ENCODE peak calls at places on chromosomes 1 and 21, in four cellular contexts. One of them, this sample, is unnamed.

GRCh38 chr1:90142697-90143096 is 147.8 kb downstream of the ZNF326 start:
- DNase-seq in H9: no peak
- DNase-seq in mesenchymal stem cell: no peak
- DNase-seq in neuronal stem cell: no peak
- DNase-seq in this sample: no peak

GRCh38 chr1:47235280-47235679 is 3.3 kb upstream of the TAL1 start:
- DNase-seq in H9: no peak
- DNase-seq in mesenchymal stem cell: no peak
- DNase-seq in neuronal stem cell: no peak
- DNase-seq in this sample: no peak

GRCh38 chr1:18676431-18676830 is 45.8 kb downstream of the PAX7 start:
- DNase-seq in H9: no peak
- DNase-seq in mesenchymal stem cell: no peak
- DNase-seq in neuronal stem cell: no peak
- DNase-seq in this sample: no peak

GRCh38 chr1:88847618-88848017 is 43.7 kb downstream of the GTF2B start:
- DNase-seq in H9: peak
- DNase-seq in mesenchymal stem cell: no peak
- DNase-seq in neuronal stem cell: peak
- DNase-seq in this sample: no peak

GRCh38 chr1:169484683-169485426 is 889 bp downstream of the SLC19A2 start:
- DNase-seq in H9: no peak
- DNase-seq in mesenchymal stem cell: peak
- DNase-seq in neuronal stem cell: peak
- DNase-seq in this sample: peak

GRCh38 chr21:39189857-39190604 is 6.8 kb upstream of the PSMG1 start:
- DNase-seq in H9: no peak
- DNase-seq in mesenchymal stem cell: no peak
- DNase-seq in neuronal stem cell: no peak
- DNase-seq in this sample: no peak

GRCh38 chr21:46122241-46122671 is 24.3 kb downstream of the COL6A2 start:
- DNase-seq in H9: no peak
- DNase-seq in mesenchymal stem cell: peak
- DNase-seq in neuronal stem cell: no peak
- DNase-seq in this sample: no peak

GRCh38 chr1:47623174-47623940 is 185.5 kb downstream of the FOXD2 start:
- DNase-seq in H9: peak
- DNase-seq in mesenchymal stem cell: no peak
- DNase-seq in neuronal stem cell: no peak
- DNase-seq in this sample: no peak

GRCh38 chr1:200112308-200112707 is 84.8 kb downstream of the NR5A2 start:
- DNase-seq in H9: no peak
- DNase-seq in mesenchymal stem cell: no peak
- DNase-seq in neuronal stem cell: no peak
- DNase-seq in this sample: no peak

GRCh38 chr1:96236156-96236739 is 485.3 kb upstream of the PTBP2 start:
- DNase-seq in H9: no peak
- DNase-seq in mesenchymal stem cell: peak
- DNase-seq in neuronal stem cell: peak
- DNase-seq in this sample: peak

GRCh38 chr1:1873186-1873585 is 17.7 kb downstream of the GNB1 start:
- DNase-seq in H9: no peak
- DNase-seq in mesenchymal stem cell: no peak
- DNase-seq in neuronal stem cell: no peak
- DNase-seq in this sample: no peak

GRCh38 chr1:228037401-228038386 is 30.9 kb downstream of the WNT3A start:
- DNase-seq in H9: peak
- DNase-seq in mesenchymal stem cell: peak
- DNase-seq in neuronal stem cell: peak
- DNase-seq in this sample: no peak

GRCh38 chr1:179031855-179032513 is 6.3 kb downstream of the FAM20B start:
- DNase-seq in H9: no peak
- DNase-seq in mesenchymal stem cell: peak
- DNase-seq in neuronal stem cell: no peak
- DNase-seq in this sample: no peak

GRCh38 chr1:62384276-62385005 is 52.4 kb upstream of the USP1 start:
- DNase-seq in H9: no peak
- DNase-seq in mesenchymal stem cell: peak
- DNase-seq in neuronal stem cell: no peak
- DNase-seq in this sample: no peak

GRCh38 chr1:93322349-93322748 is 23.4 kb upstream of the DR1 start:
- DNase-seq in H9: no peak
- DNase-seq in mesenchymal stem cell: no peak
- DNase-seq in neuronal stem cell: no peak
- DNase-seq in this sample: peak

GRCh38 chr21:36061445-36061844 is 1.1 kb upstream of the SETD4 start:
- DNase-seq in H9: no peak
- DNase-seq in mesenchymal stem cell: no peak
- DNase-seq in neuronal stem cell: no peak
- DNase-seq in this sample: no peak

GRCh38 chr21:17438642-17439041 is 74.2 kb upstream of the CXADR start:
- DNase-seq in H9: peak
- DNase-seq in mesenchymal stem cell: no peak
- DNase-seq in neuronal stem cell: peak
- DNase-seq in this sample: no peak

GRCh38 chr1:180966744-180967536 is 54.2 kb downstream of the KIAA1614 start:
- DNase-seq in H9: no peak
- DNase-seq in mesenchymal stem cell: no peak
- DNase-seq in neuronal stem cell: no peak
- DNase-seq in this sample: no peak

GRCh38 chr1:3240524-3241235 is 171.7 kb downstream of the PRDM16 start:
- DNase-seq in H9: peak
- DNase-seq in mesenchymal stem cell: no peak
- DNase-seq in neuronal stem cell: no peak
- DNase-seq in this sample: no peak

GRCh38 chr1:185939142-185939541 is 205.0 kb downstream of the HMCN1 start:
- DNase-seq in H9: no peak
- DNase-seq in mesenchymal stem cell: peak
- DNase-seq in neuronal stem cell: no peak
- DNase-seq in this sample: peak

GRCh38 chr1:245962453-245962852 is 544.6 kb downstream of the SMYD3 start:
- DNase-seq in H9: no peak
- DNase-seq in mesenchymal stem cell: no peak
- DNase-seq in neuronal stem cell: no peak
- DNase-seq in this sample: no peak

GRCh38 chr1:196698993-196699392 is 47.1 kb downstream of the CFH start:
- DNase-seq in H9: no peak
- DNase-seq in mesenchymal stem cell: no peak
- DNase-seq in neuronal stem cell: no peak
- DNase-seq in this sample: no peak

GRCh38 chr1:177360791-177361190 is 190.0 kb downstream of the BRINP2 start:
- DNase-seq in H9: no peak
- DNase-seq in mesenchymal stem cell: no peak
- DNase-seq in neuronal stem cell: no peak
- DNase-seq in this sample: peak

GRCh38 chr1:210464519-210465039 is 135.9 kb downstream of the HHAT start:
- DNase-seq in H9: no peak
- DNase-seq in mesenchymal stem cell: no peak
- DNase-seq in neuronal stem cell: no peak
- DNase-seq in this sample: peak

GRCh38 chr1:18175530-18176377 is 68.2 kb downstream of the IGSF21 start:
- DNase-seq in H9: peak
- DNase-seq in mesenchymal stem cell: no peak
- DNase-seq in neuronal stem cell: no peak
- DNase-seq in this sample: no peak

GRCh38 chr1:220843481-220844011 is 35.7 kb upstream of the HLX start:
- DNase-seq in H9: no peak
- DNase-seq in mesenchymal stem cell: peak
- DNase-seq in neuronal stem cell: no peak
- DNase-seq in this sample: no peak

GRCh38 chr1:235272851-235273250 is 55.1 kb downstream of the ARID4B start:
- DNase-seq in H9: no peak
- DNase-seq in mesenchymal stem cell: no peak
- DNase-seq in neuronal stem cell: no peak
- DNase-seq in this sample: no peak

GRCh38 chr1:53369034-53369750 is 41.3 kb upstream of the LRP8 start:
- DNase-seq in H9: peak
- DNase-seq in mesenchymal stem cell: no peak
- DNase-seq in neuronal stem cell: no peak
- DNase-seq in this sample: peak

GRCh38 chr21:31343680-31344480 is at the start of gene TIAM1:
- DNase-seq in H9: peak
- DNase-seq in mesenchymal stem cell: peak
- DNase-seq in neuronal stem cell: peak
- DNase-seq in this sample: peak

GRCh38 chr1:116861137-116861536 is 48.6 kb upstream of the PTGFRN start:
- DNase-seq in H9: peak
- DNase-seq in mesenchymal stem cell: no peak
- DNase-seq in neuronal stem cell: no peak
- DNase-seq in this sample: no peak

GRCh38 chr1:201185527-201186128 is 5.0 kb upstream of the IGFN1 start:
- DNase-seq in H9: no peak
- DNase-seq in mesenchymal stem cell: no peak
- DNase-seq in neuronal stem cell: no peak
- DNase-seq in this sample: no peak

GRCh38 chr1:34871443-34872132 is 12.0 kb upstream of the SMIM12 start:
- DNase-seq in H9: no peak
- DNase-seq in mesenchymal stem cell: no peak
- DNase-seq in neuronal stem cell: no peak
- DNase-seq in this sample: no peak

GRCh38 chr1:96557336-96557735 is 164.2 kb upstream of the PTBP2 start:
- DNase-seq in H9: no peak
- DNase-seq in mesenchymal stem cell: no peak
- DNase-seq in neuronal stem cell: no peak
- DNase-seq in this sample: peak

GRCh38 chr1:109239047-109239579 is 10.2 kb upstream of the CELSR2 start:
- DNase-seq in H9: no peak
- DNase-seq in mesenchymal stem cell: no peak
- DNase-seq in neuronal stem cell: no peak
- DNase-seq in this sample: no peak
- H2BK5ac ChIP-seq in H9: no peak
- H2BK5ac ChIP-seq in mesenchymal stem cell: no peak
- H2BK5ac ChIP-seq in neuronal stem cell: no peak
- H2BK5ac ChIP-seq in this sample: peak

GRCh38 chr1:67347688-67348472 is 40.2 kb downstream of the IL12RB2 start:
- DNase-seq in H9: peak
- DNase-seq in mesenchymal stem cell: peak
- DNase-seq in neuronal stem cell: peak
- DNase-seq in this sample: peak
- H3K9ac ChIP-seq in H9: no peak
- H3K9ac ChIP-seq in mesenchymal stem cell: peak
- H3K9ac ChIP-seq in neuronal stem cell: no peak
- H3K9ac ChIP-seq in this sample: no peak

GRCh38 chr1:150514913-150515327 is 632 bp upstream of the FALEC start:
- DNase-seq in H9: no peak
- DNase-seq in mesenchymal stem cell: no peak
- DNase-seq in neuronal stem cell: no peak
- DNase-seq in this sample: no peak
- H2BK5ac ChIP-seq in H9: no peak
- H2BK5ac ChIP-seq in mesenchymal stem cell: no peak
- H2BK5ac ChIP-seq in neuronal stem cell: peak
- H2BK5ac ChIP-seq in this sample: peak

DNA sequence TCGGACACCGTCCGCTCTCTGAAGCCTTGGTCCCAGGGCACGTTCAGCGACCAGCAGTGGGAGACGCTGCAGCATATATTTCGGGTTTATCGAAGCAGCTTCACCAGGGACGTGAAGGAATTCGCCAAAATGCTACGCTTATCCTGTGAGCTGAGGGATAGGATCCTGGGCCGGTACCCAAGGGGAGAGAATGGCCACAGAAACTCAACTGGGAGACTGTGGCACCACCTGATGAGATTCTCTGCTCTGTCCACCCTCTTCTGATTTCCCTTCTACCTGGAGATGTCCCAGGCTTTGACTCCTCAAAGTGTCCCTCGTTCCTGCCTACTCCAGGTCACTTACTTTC is 855 bp downstream of the CD1D start:
- DNase-seq in H9: no peak
- DNase-seq in mesenchymal stem cell: no peak
- DNase-seq in neuronal stem cell: no peak
- DNase-seq in this sample: no peak
- H3K9ac ChIP-seq in H9: peak
- H3K9ac ChIP-seq in mesenchymal stem cell: peak
- H3K9ac ChIP-seq in neuronal stem cell: no peak
- H3K9ac ChIP-seq in this sample: no peak

GRCh38 chr1:26353210-26353859 is 595 bp downstream of the CRYBG2 start:
- DNase-seq in H9: no peak
- DNase-seq in mesenchymal stem cell: no peak
- DNase-seq in neuronal stem cell: no peak
- DNase-seq in this sample: no peak
- H2BK5ac ChIP-seq in H9: no peak
- H2BK5ac ChIP-seq in mesenchymal stem cell: no peak
- H2BK5ac ChIP-seq in neuronal stem cell: peak
- H2BK5ac ChIP-seq in this sample: peak

DNA sequence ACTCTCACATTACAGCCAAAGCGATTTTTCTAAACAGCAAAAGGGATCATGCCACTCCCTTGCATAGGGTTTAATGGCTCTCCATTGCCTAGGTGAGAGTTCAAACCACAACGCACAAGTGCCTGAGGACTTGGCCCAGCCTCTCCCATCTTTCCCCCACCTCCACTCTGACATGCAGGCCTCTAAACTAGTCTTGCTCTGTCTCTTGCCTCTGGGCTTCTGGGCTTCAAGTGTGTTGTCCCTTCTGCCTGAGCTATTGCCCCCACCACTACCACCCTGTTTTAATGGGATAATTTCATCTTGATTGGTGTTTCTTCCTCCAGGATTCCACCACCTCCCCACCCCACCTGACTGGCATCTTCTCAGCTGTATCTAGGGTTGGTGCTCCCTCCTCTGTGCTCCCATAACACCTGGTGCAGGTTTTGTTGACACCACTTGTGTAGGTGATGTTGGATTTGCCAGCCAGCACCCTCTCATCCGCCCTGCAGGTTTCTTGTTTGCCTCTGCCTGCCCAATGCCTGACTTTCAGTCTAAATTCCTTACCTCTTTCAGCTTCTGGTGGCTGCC is 2.7 kb upstream of the ZBTB21 start:
- DNase-seq in H9: no peak
- DNase-seq in mesenchymal stem cell: no peak
- DNase-seq in neuronal stem cell: no peak
- DNase-seq in this sample: no peak
- H3K9ac ChIP-seq in H9: no peak
- H3K9ac ChIP-seq in mesenchymal stem cell: no peak
- H3K9ac ChIP-seq in neuronal stem cell: no peak
- H3K9ac ChIP-seq in this sample: no peak

This sample was measured in trophoblast cell.